ENCODE peak calls at places on chromosomes 2 and 18, in nine cellular contexts. L, J, U, H, X, W, Q, V and I are unnamed samples.

GRCh38 chr2:232085179-232085578 is 123.7 kb downstream of the DIS3L2 start:
- DNase-seq in L (peak), U (no peak), X (no peak), W (no peak), Q (no peak), V (no peak), H (no peak), J (no peak), I (no peak)

GRCh38 chr2:120536141-120536540 is 190.2 kb downstream of the INHBB start:
- DNase-seq in W (no peak), V (no peak), H (no peak), Q (no peak), L (no peak), U (no peak), X (peak), J (no peak), I (no peak)

GRCh38 chr2:228927028-228928010 is 343.8 kb downstream of the PID1 start:
- DNase-seq in H (peak), L (peak), Q (peak), U (no peak), X (no peak), V (no peak), J (no peak), W (peak), I (no peak)

GRCh38 chr2:239836021-239836765 is 188.9 kb downstream of the NDUFA10 start:
- DNase-seq in H (no peak), U (no peak), J (no peak), Q (no peak), V (peak), W (no peak), X (no peak), L (no peak), I (no peak)

GRCh38 chr18:11897781-11898180 is 10.3 kb downstream of the MPPE1 start:
- DNase-seq in L (no peak), U (no peak), Q (no peak), X (no peak), V (no peak), J (no peak), W (no peak), H (no peak), I (no peak)

GRCh38 chr2:44789446-44789845 is 152.1 kb upstream of the SIX3 start:
- DNase-seq in W (no peak), U (no peak), L (no peak), Q (no peak), H (no peak), J (no peak), X (no peak), V (no peak), I (no peak)

GRCh38 chr2:40127890-40128548 is 323.9 kb downstream of the SLC8A1 start:
- DNase-seq in J (no peak), W (peak), Q (no peak), H (peak), V (no peak), X (no peak), U (no peak), L (peak), I (no peak)

GRCh38 chr2:42791606-42792005 is 777 bp downstream of the HAAO start:
- DNase-seq in J (no peak), X (no peak), W (no peak), V (no peak), Q (no peak), H (no peak), U (no peak), L (no peak), I (no peak)

GRCh38 chr2:200703132-200703925 is 108.4 kb upstream of the BZW1 start:
- DNase-seq in U (no peak), L (peak), W (peak), Q (peak), J (peak), V (no peak), H (peak), X (peak), I (no peak)

GRCh38 chr2:212892193-212892592 is 259.2 kb downstream of the IKZF2 start:
- DNase-seq in L (peak), W (peak), Q (peak), J (no peak), V (no peak), X (peak), H (peak), U (no peak), I (no peak)
- TF ChIP-seq CTCF in L (peak), W (peak), Q (peak), J (peak), V (no peak), X (peak), H (peak), U (no peak), I (no peak)

DNA sequence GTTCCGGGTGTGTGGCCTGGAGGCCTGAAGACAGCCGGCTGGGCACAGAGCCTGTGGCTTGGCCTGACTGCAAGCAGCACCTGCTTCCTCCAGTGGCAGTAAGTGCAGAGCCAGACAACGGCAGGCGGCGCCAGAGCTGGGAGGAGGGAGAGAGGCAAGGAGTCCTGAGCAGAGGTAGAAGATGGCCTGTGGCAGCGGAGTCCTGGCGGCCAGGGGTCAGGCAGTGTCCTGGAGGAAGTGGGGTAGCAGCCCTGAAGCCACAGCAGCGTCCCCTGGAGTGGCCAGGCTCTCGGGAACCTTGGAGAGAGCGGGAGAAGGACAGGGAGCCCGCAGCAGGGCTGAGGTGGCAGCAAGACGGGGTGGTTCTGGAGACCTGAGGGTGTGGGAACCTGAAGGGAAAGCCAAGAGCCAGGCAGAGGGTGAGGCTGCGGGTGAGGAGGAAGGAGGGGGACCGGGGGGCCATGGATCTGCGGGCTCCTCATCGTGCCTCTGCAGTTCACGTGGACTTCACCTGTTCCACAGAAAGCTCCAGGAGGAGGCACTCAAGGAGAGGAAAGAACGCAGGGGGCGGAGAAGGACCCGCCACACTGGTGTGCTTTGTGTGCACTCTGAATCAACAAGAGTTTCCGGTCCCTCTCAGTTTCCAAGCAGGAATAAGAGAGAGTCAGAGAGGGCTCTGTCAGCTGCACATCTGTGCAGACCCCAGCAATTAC is 85.9 kb downstream of the USP40 start:
- DNase-seq in U (no peak), L (no peak), X (no peak), W (no peak), J (no peak), V (peak), H (peak), Q (no peak), I (no peak)
- TF ChIP-seq CTCF in U (no peak), L (no peak), X (no peak), W (no peak), J (no peak), V (peak), H (peak), Q (peak), I (no peak)

GRCh38 chr2:54723300-54724149 is at the start of gene EML6:
- DNase-seq in X (peak), W (peak), J (peak), H (peak), Q (peak), V (peak), L (peak), U (peak), I (peak)
- TF ChIP-seq CTCF in X (no peak), W (peak), J (peak), H (peak), Q (no peak), V (peak), L (no peak), U (no peak), I (no peak)

GRCh38 chr18:47755102-47755456 is 175.4 kb downstream of the SMAD2 start:
- DNase-seq in W (no peak), L (no peak), J (no peak), V (no peak), X (no peak), H (no peak), Q (no peak), U (no peak), I (no peak)

GRCh38 chr18:47756364-47757016 is 174.0 kb downstream of the SMAD2 start:
- DNase-seq in V (peak), H (peak), L (peak), U (peak), W (peak), X (peak), Q (peak), J (peak), I (peak)

GRCh38 chr18:47754311-47755101 is 176.0 kb downstream of the SMAD2 start:
- DNase-seq in U (peak), Q (peak), X (peak), J (peak), H (no peak), W (peak), L (peak), V (peak), I (no peak)

GRCh38 chr18:47752796-47753645 is 177.4 kb downstream of the SMAD2 start:
- DNase-seq in X (no peak), V (no peak), W (no peak), L (no peak), Q (no peak), J (no peak), U (no peak), H (no peak), I (no peak)

GRCh38 chr18:47758000-47758399 is 172.5 kb downstream of the SMAD2 start:
- DNase-seq in Q (no peak), U (no peak), J (no peak), V (no peak), H (no peak), X (no peak), W (peak), L (peak), I (no peak)
- TF ChIP-seq CTCF in Q (peak), U (peak), J (no peak), V (no peak), H (peak), X (no peak), W (peak), L (peak), I (no peak)

GRCh38 chr2:73268368-73268830 is 15.9 kb downstream of the FBXO41 start:
- DNase-seq in W (no peak), U (no peak), Q (no peak), V (no peak), J (no peak), X (no peak), L (no peak), H (no peak), I (no peak)

GRCh38 chr2:73267008-73267407 is 17.3 kb downstream of the FBXO41 start:
- DNase-seq in V (no peak), H (no peak), J (no peak), U (no peak), Q (no peak), L (no peak), X (no peak), W (no peak), I (no peak)

GRCh38 chr2:73266061-73266891 is 18.0 kb downstream of the FBXO41 start:
- DNase-seq in L (no peak), Q (no peak), X (no peak), W (no peak), U (no peak), H (no peak), V (no peak), J (no peak), I (no peak)

GRCh38 chr2:73269686-73270465 is 14.4 kb downstream of the FBXO41 start:
- DNase-seq in U (no peak), W (no peak), V (no peak), J (no peak), L (no peak), Q (no peak), H (no peak), X (no peak), I (no peak)

DNA sequence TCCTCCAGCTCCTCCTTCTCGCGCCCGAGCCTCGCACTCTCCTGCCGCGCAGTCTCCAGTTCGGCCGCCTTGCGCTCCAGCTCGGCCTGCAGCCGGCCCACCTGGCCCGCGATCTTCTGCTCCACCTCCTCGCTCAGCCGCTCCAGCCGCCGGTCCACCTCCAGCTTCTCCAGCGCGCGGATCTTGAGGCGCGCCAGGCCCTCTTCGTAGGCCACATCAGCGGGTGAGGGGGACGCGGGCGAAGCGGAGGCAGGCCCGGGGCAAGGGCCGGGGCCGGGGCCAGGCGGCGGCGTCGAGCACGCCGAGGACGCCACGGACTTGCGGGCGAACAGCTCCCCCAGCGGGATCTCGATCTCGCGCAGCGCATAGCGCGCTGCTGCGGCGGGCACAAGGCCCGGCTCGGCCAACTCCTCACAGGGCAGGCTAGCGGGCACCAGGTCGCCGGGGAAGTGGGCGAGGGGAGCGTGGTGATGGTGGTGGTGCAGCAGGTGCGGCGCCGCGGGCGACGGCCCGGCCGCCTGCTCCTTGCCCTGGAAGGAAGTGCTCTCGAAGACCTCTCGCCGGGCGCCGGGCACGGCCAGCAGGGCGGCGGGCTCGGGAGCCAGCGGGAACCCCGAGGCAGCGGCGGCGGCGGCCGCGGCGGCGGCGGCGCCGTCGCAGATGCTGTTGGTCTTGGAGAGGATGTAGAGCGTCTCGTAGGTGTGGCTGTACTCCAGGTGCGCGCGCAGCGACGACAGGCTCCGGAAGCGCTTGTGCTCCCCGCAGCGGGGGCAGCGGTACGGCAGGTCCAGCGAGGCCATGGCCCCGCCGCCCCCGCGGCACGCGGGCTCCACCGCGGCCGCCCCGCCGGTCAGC is 15.2 kb downstream of the FBXO41 start:
- DNase-seq in W (peak), U (peak), X (peak), J (peak), Q (peak), L (no peak), V (peak), H (no peak), I (peak)
- TF ChIP-seq CTCF in W (no peak), U (peak), X (no peak), J (peak), Q (no peak), L (no peak), V (peak), H (no peak), I (no peak)